ENCODE peak calls at places on chromosomes 4 and X, in six cellular contexts. T is activated T-helper 1 cell treated with anti-CD3 and anti-CD28 coated beads, Interleukin-12 subunit alpha, Interleukin-12 subunit beta, Interleukin-2, Interleukin-4 antibody, amounts not matched to agents 30 ng/mL and 10 ng/mL and 1 ng/mL, durations not matched to agents 14 hours and 24 hours and 36 hours; J is stimulated activated CD4-positive, alpha-beta T cell treated with anti-CD3 and anti-CD28 coated beads, Interleukin-4, amount 100 ng/mL, for 24 hours; I is CD4-positive, CD25-positive, alpha-beta regulatory T cell; A is effector memory CD8-positive, alpha-beta T cell; K is natural killer cell. Y is an unnamed sample.

GRCh38 chr4:75289843-75290616 is 224.2 kb downstream of the RCHY1 start:
- DNase-seq in T (no peak), J (no peak), I (no peak), A (no peak), K (no peak), Y (peak)

GRCh38 chr4:120155287-120155686 is 88.6 kb upstream of the MAD2L1 start:
- DNase-seq in T (no peak), J (no peak), I (no peak), A (no peak), K (no peak), Y (no peak)

GRCh38 chrX:119647552-119648420 is 41.6 kb upstream of the NKRF start:
- DNase-seq in T (peak), J (peak), I (peak), A (peak), K (no peak), Y (no peak)

GRCh38 chr4:179750374-179750773 is 2308.1 kb upstream of the AGA start:
- DNase-seq in T (no peak), J (no peak), I (no peak), A (no peak), K (no peak), Y (no peak)

GRCh38 chr4:183455431-183456145 is 11.2 kb downstream of the CDKN2AIP start:
- DNase-seq in T (no peak), J (no peak), I (no peak), A (no peak), K (no peak), Y (no peak)

GRCh38 chr4:20370284-20370683 is 118.6 kb downstream of the SLIT2 start:
- DNase-seq in T (no peak), J (no peak), I (no peak), A (no peak), K (no peak), Y (no peak)

GRCh38 chr4:53633608-53634007 is 42.3 kb upstream of the LNX1 start:
- DNase-seq in T (no peak), J (no peak), I (no peak), A (no peak), K (no peak), Y (no peak)

GRCh38 chrX:73448379-73448778 is 1.5 kb downstream of the CDX4 start:
- DNase-seq in T (no peak), J (no peak), I (no peak), A (no peak), K (no peak), Y (no peak)

GRCh38 chr4:158826057-158826456 is 57.2 kb downstream of the FNIP2 start:
- DNase-seq in T (no peak), J (no peak), I (no peak), A (no peak), K (no peak), Y (no peak)

GRCh38 chrX:47497274-47497673 is 14.3 kb upstream of the ZNF41 start:
- DNase-seq in T (no peak), J (no peak), I (no peak), A (no peak), K (no peak), Y (no peak)

GRCh38 chr4:48891028-48891619 is 15.4 kb downstream of the OCIAD2 start:
- DNase-seq in T (no peak), J (no peak), I (no peak), A (no peak), K (no peak), Y (no peak)

GRCh38 chr4:90328558-90328957 is 201.4 kb downstream of the CCSER1 start:
- DNase-seq in T (no peak), J (no peak), I (no peak), A (no peak), K (no peak), Y (peak)

GRCh38 chr4:78768447-78769177 is 7.5 kb upstream of the BMP2K start:
- DNase-seq in T (no peak), J (no peak), I (no peak), A (no peak), K (no peak), Y (no peak)

GRCh38 chr4:16626945-16627344 is 271.5 kb downstream of the LDB2 start:
- DNase-seq in T (no peak), J (no peak), I (no peak), A (no peak), K (no peak), Y (no peak)

GRCh38 chr4:139718833-139719232 is 53.2 kb downstream of the MGST2 start:
- DNase-seq in T (no peak), J (no peak), I (no peak), A (no peak), K (no peak), Y (no peak)

GRCh38 chr4:113837397-113837796 is 75.9 kb upstream of the CAMK2D start:
- DNase-seq in T (no peak), J (no peak), I (no peak), A (no peak), K (no peak), Y (no peak)

GRCh38 chr4:98623126-98623802 is 35.1 kb downstream of the TSPAN5 start:
- DNase-seq in T (no peak), J (no peak), I (no peak), A (no peak), K (no peak), Y (no peak)

GRCh38 chrX:129686422-129686948 is 31.7 kb upstream of the APLN start:
- DNase-seq in T (no peak), J (no peak), I (no peak), A (no peak), K (no peak), Y (no peak)

GRCh38 chr4:175412744-175413143 is 399.3 kb downstream of the GPM6A start:
- DNase-seq in T (no peak), J (no peak), I (no peak), A (no peak), K (no peak), Y (no peak)

GRCh38 chr4:166121897-166122296 is 248.9 kb downstream of the TLL1 start:
- DNase-seq in T (no peak), J (no peak), I (no peak), A (no peak), K (no peak), Y (peak)

GRCh38 chr4:172168888-172169287 is 355.7 kb downstream of the GALNTL6 start:
- DNase-seq in T (no peak), J (no peak), I (no peak), A (no peak), K (no peak), Y (no peak)

GRCh38 chrX:41238543-41238942 is 95.4 kb upstream of the DDX3X start:
- DNase-seq in T (no peak), J (no peak), I (no peak), A (no peak), K (no peak), Y (no peak)

GRCh38 chr4:52657630-52658501 is 1.2 kb downstream of the USP46 start:
- DNase-seq in T (no peak), J (no peak), I (no peak), A (peak), K (no peak), Y (no peak)

GRCh38 chrX:109886122-109886761 is 116.7 kb upstream of the TMEM164 start:
- DNase-seq in T (no peak), J (peak), I (no peak), A (peak), K (no peak), Y (peak)

GRCh38 chr4:40281099-40281498 is 54.0 kb upstream of the CHRNA9 start:
- DNase-seq in T (no peak), J (no peak), I (no peak), A (no peak), K (no peak), Y (no peak)

GRCh38 chr4:28973591-28974350 is 1746.4 kb upstream of the PCDH7 start:
- DNase-seq in T (no peak), J (no peak), I (no peak), A (no peak), K (no peak), Y (no peak)

GRCh38 chr4:147822128-147822527 is 90.2 kb downstream of the ARHGAP10 start:
- DNase-seq in T (no peak), J (no peak), I (no peak), A (no peak), K (no peak), Y (peak)

GRCh38 chr4:145315828-145316227 is 135.4 kb upstream of the OTUD4 start:
- DNase-seq in T (no peak), J (no peak), I (no peak), A (no peak), K (no peak), Y (no peak)

GRCh38 chr4:109044446-109044845 is 258.0 kb downstream of the COL25A1 start:
- DNase-seq in T (no peak), J (no peak), I (no peak), A (no peak), K (no peak), Y (no peak)

Y was measured in NCI-H345.